ENCODE peak calls at places on chromosomes 3 and 15, in five cellular contexts. X, T, E, H and O are unnamed samples.

GRCh38 chr15:91193059-91193715 is 93.1 kb downstream of the SV2B start:
- DNase-seq in X (no peak), T (no peak), E (no peak), H (no peak), O (no peak)

GRCh38 chr3:172159962-172160538 is 120.7 kb downstream of the FNDC3B start:
- DNase-seq in X (peak), T (no peak), E (peak), H (no peak), O (no peak)

GRCh38 chr15:70559223-70559823 is 204.0 kb downstream of the UACA start:
- DNase-seq in X (no peak), T (no peak), E (peak), H (no peak), O (peak)

GRCh38 chr3:165225604-165226003 is 29.4 kb upstream of the SLITRK3 start:
- DNase-seq in X (no peak), T (no peak), E (no peak), H (no peak), O (no peak)

GRCh38 chr3:172152294-172152649 is 112.9 kb downstream of the FNDC3B start:
- DNase-seq in X (no peak), T (no peak), E (no peak), H (no peak), O (no peak)

GRCh38 chr3:43372809-43373587 is 86.7 kb downstream of the SNRK start:
- DNase-seq in X (no peak), T (no peak), E (no peak), H (peak), O (no peak)

GRCh38 chr3:113254171-113254947 is 43.0 kb downstream of the BOC start:
- DNase-seq in X (peak), T (peak), E (no peak), H (no peak), O (no peak)

GRCh38 chr3:24368605-24369004 is 126.0 kb downstream of the THRB start:
- DNase-seq in X (no peak), T (no peak), E (no peak), H (no peak), O (no peak)

GRCh38 chr15:58362262-58362922 is 69.4 kb upstream of the LIPC start:
- DNase-seq in X (no peak), T (no peak), E (no peak), H (no peak), O (no peak)

GRCh38 chr15:67290319-67290718 is 35.7 kb downstream of the IQCH start:
- DNase-seq in X (no peak), T (no peak), E (peak), H (no peak), O (no peak)

GRCh38 chr3:149489060-149489690 is 14.7 kb downstream of the TM4SF4 start:
- DNase-seq in X (no peak), T (no peak), E (peak), H (no peak), O (peak)

GRCh38 chr3:115401891-115402501 is 221.3 kb upstream of the GAP43 start:
- DNase-seq in X (no peak), T (no peak), E (peak), H (no peak), O (peak)

GRCh38 chr15:73948396-73948795 is 22.1 kb downstream of the LOXL1 start:
- DNase-seq in X (no peak), T (no peak), E (no peak), H (no peak), O (no peak)

GRCh38 chr15:62857411-62857853 is 185.1 kb upstream of the TPM1 start:
- DNase-seq in X (no peak), T (no peak), E (no peak), H (no peak), O (no peak)

GRCh38 chr15:23566070-23567050 is 886 bp downstream of the MKRN3 start:
- DNase-seq in X (no peak), T (peak), E (peak), H (no peak), O (peak)

GRCh38 chr3:15924914-15925313 is 127.1 kb upstream of the ANKRD28 start:
- DNase-seq in X (no peak), T (no peak), E (no peak), H (no peak), O (no peak)

GRCh38 chr3:58129041-58129440 is 81.7 kb downstream of the DNASE1L3 start:
- DNase-seq in X (no peak), T (no peak), E (no peak), H (no peak), O (no peak)

GRCh38 chr15:38073278-38073930 is 139.0 kb downstream of the TMCO5A start:
- DNase-seq in X (no peak), T (no peak), E (peak), H (no peak), O (no peak)

GRCh38 chr3:196688349-196688748 is 23.7 kb downstream of the CEP19 start:
- DNase-seq in X (no peak), T (no peak), E (peak), H (no peak), O (peak)

GRCh38 chr15:61621146-61621545 is 392.0 kb upstream of the RORA start:
- DNase-seq in X (no peak), T (no peak), E (peak), H (no peak), O (no peak)